ENCODE peak calls at places on chromosomes 16 and 17, in six cellular contexts. One of them, this sample, is unnamed.

GRCh38 chr17:83030432-83030831 is 49.0 kb upstream of the METRNL start:
- DNase-seq in NT2/D1: no peak
- DNase-seq in GM12878: no peak
- DNase-seq in H1: no peak
- DNase-seq in HepG2: no peak
- DNase-seq in K562: no peak
- DNase-seq in this sample: no peak

GRCh38 chr17:46013127-46013501 is 14.1 kb downstream of the STH start:
- DNase-seq in NT2/D1: no peak
- DNase-seq in GM12878: no peak
- DNase-seq in H1: no peak
- DNase-seq in HepG2: peak; percentile 33
- DNase-seq in K562: no peak
- DNase-seq in this sample: no peak

GRCh38 chr17:46817151-46817900 is 1.2 kb downstream of the WNT3 start:
- DNase-seq in NT2/D1: no peak
- DNase-seq in GM12878: no peak
- DNase-seq in H1: peak; percentile 63
- DNase-seq in HepG2: no peak
- DNase-seq in K562: no peak
- DNase-seq in this sample: no peak

GRCh38 chr17:4505187-4505586 is 6.5 kb downstream of the SPNS2 start:
- DNase-seq in NT2/D1: no peak
- DNase-seq in GM12878: no peak
- DNase-seq in H1: no peak
- DNase-seq in HepG2: no peak
- DNase-seq in K562: no peak
- DNase-seq in this sample: no peak

GRCh38 chr17:5557485-5557884 is 26.8 kb downstream of the NLRP1 start:
- DNase-seq in NT2/D1: no peak
- DNase-seq in GM12878: no peak
- DNase-seq in H1: no peak
- DNase-seq in HepG2: no peak
- DNase-seq in K562: no peak
- DNase-seq in this sample: no peak

GRCh38 chr16:11094075-11094593 is 149.8 kb downstream of the CLEC16A start:
- DNase-seq in NT2/D1: no peak
- DNase-seq in GM12878: peak; percentile 53
- DNase-seq in H1: no peak
- DNase-seq in HepG2: no peak
- DNase-seq in K562: peak; percentile 80
- DNase-seq in this sample: peak; percentile 77

GRCh38 chr16:67150058-67150832 is 553 bp downstream of the B3GNT9 start:
- DNase-seq in NT2/D1: no peak
- DNase-seq in GM12878: no peak
- DNase-seq in H1: peak; percentile 94
- DNase-seq in HepG2: no peak
- DNase-seq in K562: peak; percentile 81
- DNase-seq in this sample: no peak

GRCh38 chr16:70705056-70705455 is 19.2 kb upstream of the MTSS2 start:
- DNase-seq in NT2/D1: no peak
- DNase-seq in GM12878: no peak
- DNase-seq in H1: no peak
- DNase-seq in HepG2: no peak
- DNase-seq in K562: no peak
- DNase-seq in this sample: no peak

GRCh38 chr16:11356573-11357331 is 11.5 kb downstream of the RMI2 start:
- DNase-seq in NT2/D1: peak; percentile 55
- DNase-seq in GM12878: no peak
- DNase-seq in H1: peak; percentile 85
- DNase-seq in HepG2: peak; percentile 81
- DNase-seq in K562: peak; percentile 76
- DNase-seq in this sample: no peak

GRCh38 chr16:55136356-55136755 is 187.6 kb upstream of the IRX6 start:
- DNase-seq in NT2/D1: no peak
- DNase-seq in GM12878: no peak
- DNase-seq in H1: no peak
- DNase-seq in HepG2: no peak
- DNase-seq in K562: no peak
- DNase-seq in this sample: no peak

GRCh38 chr17:28720247-28720996 is 637 bp downstream of the RPL23A start:
- DNase-seq in NT2/D1: no peak
- DNase-seq in GM12878: no peak
- DNase-seq in H1: no peak
- DNase-seq in HepG2: no peak
- DNase-seq in K562: peak; percentile 30
- DNase-seq in this sample: no peak

GRCh38 chr17:45096141-45096540 is 35.0 kb downstream of the NMT1 start:
- DNase-seq in NT2/D1: peak; percentile 20
- DNase-seq in GM12878: no peak
- DNase-seq in H1: no peak
- DNase-seq in HepG2: peak; percentile 41
- DNase-seq in K562: no peak
- DNase-seq in this sample: peak; percentile 13

GRCh38 chr17:6669479-6670212 is 18.1 kb downstream of the C17orf100 start:
- DNase-seq in NT2/D1: no peak
- DNase-seq in GM12878: no peak
- DNase-seq in H1: no peak
- DNase-seq in HepG2: no peak
- DNase-seq in K562: no peak
- DNase-seq in this sample: peak; percentile 80

GRCh38 chr16:180101-180920 is at the start of gene HBQ1:
- DNase-seq in NT2/D1: no peak
- DNase-seq in GM12878: no peak
- DNase-seq in H1: peak; percentile 84
- DNase-seq in HepG2: peak; percentile 21
- DNase-seq in K562: peak; percentile 85
- DNase-seq in this sample: no peak

GRCh38 chr16:23296994-23297393 is 5.1 kb upstream of the SCNN1B start:
- DNase-seq in NT2/D1: peak; percentile 36
- DNase-seq in GM12878: no peak
- DNase-seq in H1: peak; percentile 81
- DNase-seq in HepG2: peak; percentile 24
- DNase-seq in K562: peak; percentile 55
- DNase-seq in this sample: peak; percentile 31

GRCh38 chr17:35804658-35805192 is 4.6 kb upstream of the TAF15 start:
- DNase-seq in NT2/D1: peak; percentile 68
- DNase-seq in GM12878: peak; percentile 48
- DNase-seq in H1: no peak
- DNase-seq in HepG2: peak; percentile 88
- DNase-seq in K562: peak; percentile 65
- DNase-seq in this sample: peak; percentile 87

GRCh38 chr17:32341141-32341856 is 674 bp downstream of the C17orf75 start:
- DNase-seq in NT2/D1: no peak
- DNase-seq in GM12878: no peak
- DNase-seq in H1: no peak
- DNase-seq in HepG2: peak; percentile 58
- DNase-seq in K562: peak; percentile 30
- DNase-seq in this sample: no peak

GRCh38 chr16:24955975-24956731 is 59.0 kb downstream of the ARHGAP17 start:
- DNase-seq in NT2/D1: no peak
- DNase-seq in GM12878: no peak
- DNase-seq in H1: no peak
- DNase-seq in HepG2: no peak
- DNase-seq in K562: no peak
- DNase-seq in this sample: no peak

GRCh38 chr16:84049403-84050060 is 6.9 kb upstream of the SLC38A8 start:
- DNase-seq in NT2/D1: no peak
- DNase-seq in GM12878: no peak
- DNase-seq in H1: no peak
- DNase-seq in HepG2: no peak
- DNase-seq in K562: no peak
- DNase-seq in this sample: no peak
- TF ChIP-seq YY1 in NT2/D1: no peak
- TF ChIP-seq YY1 in GM12878: no peak
- TF ChIP-seq YY1 in H1: no peak
- TF ChIP-seq YY1 in HepG2: no peak
- TF ChIP-seq YY1 in K562: no peak
- TF ChIP-seq YY1 in this sample: no peak

DNA sequence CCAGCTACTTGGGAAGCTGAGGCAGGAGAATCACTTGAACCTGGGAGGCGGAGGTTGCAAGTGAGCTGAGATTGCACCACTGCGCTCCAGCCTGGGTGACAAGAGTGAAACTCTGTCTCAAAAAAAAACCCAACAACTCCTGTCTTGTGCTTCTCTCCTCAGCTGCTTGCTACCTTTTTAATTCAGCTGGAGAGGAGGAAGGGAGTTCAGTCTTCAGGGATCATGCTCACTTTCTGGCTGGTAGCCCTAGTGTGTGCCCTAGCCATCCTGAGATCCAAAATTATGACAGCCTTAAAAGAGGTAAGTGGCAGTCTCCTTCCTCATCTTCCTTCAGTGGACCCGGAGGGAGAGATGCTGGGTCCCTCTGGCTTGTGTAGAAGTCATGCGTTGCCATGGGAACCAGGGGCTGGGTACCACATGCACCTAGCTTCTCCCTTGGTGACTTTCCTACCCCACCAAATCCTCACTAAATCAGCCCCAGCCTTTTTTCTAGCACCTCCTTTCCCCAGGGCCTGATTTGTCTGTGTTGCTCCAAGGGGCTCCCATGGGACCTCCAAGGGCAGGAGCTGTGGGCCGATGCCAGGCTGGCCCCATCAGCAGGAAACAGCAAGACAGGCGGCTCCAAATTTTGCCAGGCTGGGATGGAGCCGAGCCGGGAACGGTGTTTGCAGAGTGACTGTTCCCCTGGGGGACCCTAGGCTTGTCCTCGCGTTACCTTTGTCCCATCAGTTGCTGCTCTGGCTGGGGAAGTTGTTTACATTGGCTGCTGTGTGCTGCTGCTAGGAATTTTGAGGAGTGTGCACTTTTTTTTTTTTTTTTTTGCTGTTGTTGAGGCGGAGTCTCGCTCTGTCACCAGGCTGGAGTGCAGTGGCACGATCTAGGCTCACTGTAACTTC is 65.2 kb downstream of the ABCC1 start:
- DNase-seq in NT2/D1: no peak
- DNase-seq in GM12878: no peak
- DNase-seq in H1: no peak
- DNase-seq in HepG2: peak; percentile 93
- DNase-seq in K562: no peak
- DNase-seq in this sample: no peak
- TF ChIP-seq ZNF274 in NT2/D1: no peak
- TF ChIP-seq ZNF274 in GM12878: no peak
- TF ChIP-seq ZNF274 in H1: no peak
- TF ChIP-seq ZNF274 in HepG2: no peak
- TF ChIP-seq ZNF274 in K562: no peak
- TF ChIP-seq ZNF274 in this sample: no peak

DNA sequence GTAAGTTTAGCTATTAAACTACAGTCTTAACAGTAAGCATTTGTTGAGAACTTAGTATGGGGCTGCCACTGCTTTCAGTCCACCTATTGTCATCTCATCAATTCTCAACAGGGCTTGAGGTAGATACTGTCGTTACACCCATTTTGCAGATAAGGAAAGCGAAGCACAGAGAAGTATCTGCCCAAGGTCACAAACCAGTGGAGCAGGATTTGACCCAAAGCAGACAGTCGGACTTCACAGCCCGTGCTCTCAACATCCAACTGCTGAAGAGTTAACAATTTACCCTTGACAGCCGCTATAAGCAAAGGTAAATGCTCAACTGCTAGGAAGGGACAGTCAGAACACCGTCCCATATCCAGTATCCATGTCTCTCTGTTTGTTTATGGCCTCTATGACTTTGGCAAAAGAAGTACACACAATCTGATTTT is 1.3 kb downstream of the SIAH1 start:
- DNase-seq in NT2/D1: no peak
- DNase-seq in GM12878: no peak
- DNase-seq in H1: no peak
- DNase-seq in HepG2: peak; percentile 70
- DNase-seq in K562: no peak
- DNase-seq in this sample: no peak
- H3K4me1 ChIP-seq in NT2/D1: peaks cover 5% of the 10 kb centered on the region
- H3K4me1 ChIP-seq in GM12878: no peaks in the 10 kb centered on the region
- H3K4me1 ChIP-seq in H1: peaks cover 13% of the 10 kb centered on the region
- H3K4me1 ChIP-seq in HepG2: peaks cover 68% of the 10 kb centered on the region
- H3K4me1 ChIP-seq in K562: peaks cover 22% of the 10 kb centered on the region
- H3K4me1 ChIP-seq in this sample: peaks cover 19% of the 10 kb centered on the region

GRCh38 chr16:79270011-79270410 is 330.5 kb downstream of the MAF start:
- DNase-seq in NT2/D1: no peak
- DNase-seq in GM12878: no peak
- DNase-seq in H1: no peak
- DNase-seq in HepG2: no peak
- DNase-seq in K562: no peak
- DNase-seq in this sample: no peak

GRCh38 chr16:79269211-79269863 is 331.2 kb downstream of the MAF start:
- DNase-seq in NT2/D1: no peak
- DNase-seq in GM12878: peak; percentile 61
- DNase-seq in H1: no peak
- DNase-seq in HepG2: no peak
- DNase-seq in K562: no peak
- DNase-seq in this sample: no peak

GRCh38 chr16:79265701-79266100 is 334.8 kb downstream of the MAF start:
- DNase-seq in NT2/D1: no peak
- DNase-seq in GM12878: no peak
- DNase-seq in H1: no peak
- DNase-seq in HepG2: no peak
- DNase-seq in K562: no peak
- DNase-seq in this sample: no peak

GRCh38 chr16:79267146-79267545 is 333.4 kb downstream of the MAF start:
- DNase-seq in NT2/D1: no peak
- DNase-seq in GM12878: no peak
- DNase-seq in H1: no peak
- DNase-seq in HepG2: no peak
- DNase-seq in K562: no peak
- DNase-seq in this sample: no peak

GRCh38 chr16:79267781-79268180 is 332.8 kb downstream of the MAF start:
- DNase-seq in NT2/D1: no peak
- DNase-seq in GM12878: no peak
- DNase-seq in H1: no peak
- DNase-seq in HepG2: no peak
- DNase-seq in K562: no peak
- DNase-seq in this sample: no peak
- TF ChIP-seq YY1 in NT2/D1: no peak
- TF ChIP-seq YY1 in GM12878: no peak
- TF ChIP-seq YY1 in H1: no peak
- TF ChIP-seq YY1 in HepG2: no peak
- TF ChIP-seq YY1 in K562: no peak
- TF ChIP-seq YY1 in this sample: no peak

DNA sequence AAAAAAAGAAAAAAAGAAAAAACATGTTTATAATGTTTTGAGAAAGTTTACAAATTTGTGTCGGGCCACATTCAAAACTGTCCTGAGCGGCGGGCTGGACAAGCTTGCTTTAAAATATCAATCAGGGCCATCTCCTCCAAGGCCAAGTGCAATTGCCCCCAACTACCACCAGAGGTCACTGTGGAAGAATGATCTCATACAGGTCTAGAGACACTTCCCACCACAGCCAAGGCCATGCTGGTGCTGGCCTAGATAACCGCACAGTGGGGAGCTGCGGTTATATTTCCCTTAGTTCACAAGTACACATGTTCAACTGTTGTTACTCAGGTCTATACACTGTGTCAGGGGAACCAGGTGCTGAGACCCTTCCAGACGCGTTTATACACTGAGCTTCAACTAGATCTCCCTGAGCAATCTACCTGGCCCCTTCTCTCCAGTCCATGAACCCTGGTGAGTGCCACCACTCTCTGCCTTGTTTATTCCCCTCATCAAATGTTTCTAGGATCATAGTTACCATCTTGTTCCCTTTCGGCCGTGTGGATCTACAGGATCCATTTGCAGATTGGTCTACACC is 83.8 kb upstream of the CCL2 start:
- DNase-seq in NT2/D1: no peak
- DNase-seq in GM12878: no peak
- DNase-seq in H1: peak; percentile 82
- DNase-seq in HepG2: peak; percentile 65
- DNase-seq in K562: peak; percentile 84
- DNase-seq in this sample: peak; percentile 12
- TF ChIP-seq ZNF274 in NT2/D1: no peak
- TF ChIP-seq ZNF274 in GM12878: no peak
- TF ChIP-seq ZNF274 in H1: no peak
- TF ChIP-seq ZNF274 in HepG2: no peak
- TF ChIP-seq ZNF274 in K562: no peak
- TF ChIP-seq ZNF274 in this sample: no peak